ENCODE peak calls at places on chromosomes 11 and 22, in four cellular contexts. S is uterus, T is transverse colon, Q is right lobe of liver. U is an unnamed sample.

GRCh38 chr22:46012182-46012880 is 35.4 kb upstream of the WNT7B start:
- DNase-seq in S (peak), T (peak), Q (peak), U (no peak)

GRCh38 chr11:12050911-12051667 is 42.7 kb upstream of the DKK3 start:
- DNase-seq in S (no peak), T (no peak), Q (peak), U (no peak)

GRCh38 chr22:35411112-35411511 is 11.2 kb downstream of the MCM5 start:
- DNase-seq in S (no peak), T (peak), Q (no peak), U (no peak)

GRCh38 chr11:2770556-2771301 is 70.9 kb upstream of the KCNQ1OT1 start:
- DNase-seq in S (no peak), T (no peak), Q (peak), U (no peak)

GRCh38 chr22:35609261-35609660 is 7.9 kb downstream of the MB start:
- DNase-seq in S (no peak), T (no peak), Q (no peak), U (no peak)

GRCh38 chr11:69416123-69416475 is 65.4 kb upstream of the LINC01488 start:
- DNase-seq in S (no peak), T (no peak), Q (no peak), U (no peak)

GRCh38 chr11:75639752-75640151 is 29.1 kb downstream of the MAP6 start:
- DNase-seq in S (peak), T (peak), Q (peak), U (peak)

GRCh38 chr22:38172016-38172431 is 9.6 kb downstream of the PLA2G6 start:
- DNase-seq in S (no peak), T (no peak), Q (peak), U (no peak)

GRCh38 chr22:22463855-22464540 is 44.5 kb downstream of the ZNF280B start:
- DNase-seq in S (no peak), T (peak), Q (no peak), U (peak)

GRCh38 chr11:16895306-16895705 is 118.9 kb downstream of the PLEKHA7 start:
- DNase-seq in S (no peak), T (no peak), Q (no peak), U (no peak)

GRCh38 chr11:59761985-59762384 is 6.8 kb downstream of the STX3 start:
- DNase-seq in S (no peak), T (no peak), Q (no peak), U (no peak)

GRCh38 chr11:64604458-64605247 is 13.6 kb downstream of the SLC22A12 start:
- DNase-seq in S (no peak), T (no peak), Q (no peak), U (no peak)

GRCh38 chr11:70894566-70894965 is 357.8 kb downstream of the SHANK2 start:
- DNase-seq in S (no peak), T (no peak), Q (peak), U (no peak)

GRCh38 chr22:36536717-36537116 is 7.8 kb upstream of the EIF3D start:
- DNase-seq in S (no peak), T (no peak), Q (no peak), U (peak)

GRCh38 chr11:116070555-116070954 is 566.3 kb upstream of the CADM1 start:
- DNase-seq in S (no peak), T (no peak), Q (no peak), U (no peak)

GRCh38 chr11:126753990-126754389 is 246.6 kb downstream of the KIRREL3 start:
- DNase-seq in S (no peak), T (no peak), Q (no peak), U (no peak)

GRCh38 chr11:70705930-70706329 is 307.6 kb downstream of the CTTN start:
- DNase-seq in S (no peak), T (no peak), Q (no peak), U (no peak)

GRCh38 chr22:50306753-50307749 is at the start of gene PLXNB2:
- DNase-seq in S (peak), T (peak), Q (peak), U (peak)

GRCh38 chr11:64999478-64999877 is 2.7 kb upstream of the BATF2 start:
- DNase-seq in S (no peak), T (peak), Q (no peak), U (no peak)

GRCh38 chr11:88434333-88434976 is 96.9 kb upstream of the CTSC start:
- DNase-seq in S (no peak), T (no peak), Q (no peak), U (no peak)

GRCh38 chr11:118929496-118930151 is 3.9 kb upstream of the BCL9L start:
- DNase-seq in S (peak), T (peak), Q (peak), U (peak)

GRCh38 chr11:13009921-13010736 is 1.0 kb downstream of the RASSF10 start:
- DNase-seq in S (no peak), T (no peak), Q (peak), U (peak)

GRCh38 chr11:113562576-113562975 is 87.4 kb upstream of the DRD2 start:
- DNase-seq in S (no peak), T (no peak), Q (no peak), U (no peak)
- H3K4me3 ChIP-seq in S (no peak), T (no peak), Q (no peak), U (no peak)

DNA sequence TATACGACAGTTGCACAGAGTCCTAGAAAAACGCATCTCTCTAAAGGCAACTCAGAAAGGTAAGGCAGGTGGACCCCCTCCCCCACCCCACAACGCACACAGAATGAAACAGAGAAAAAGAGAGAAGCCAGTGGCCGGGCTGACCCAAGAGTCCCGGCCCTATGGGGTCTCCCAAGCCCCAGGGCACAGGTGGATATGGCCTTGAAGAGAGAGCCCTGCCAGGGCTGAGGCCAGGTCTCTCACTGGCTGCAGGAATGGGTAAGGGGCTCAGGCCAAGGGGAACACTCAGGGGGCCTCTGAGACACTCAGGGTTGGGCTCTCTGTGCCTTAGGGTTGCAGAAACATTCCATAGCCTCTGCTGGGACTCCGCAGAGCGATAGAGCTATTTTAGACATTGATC is 98.0 kb downstream of the PDE2A start:
- DNase-seq in S (no peak), T (no peak), Q (no peak), U (no peak)
- TF ChIP-seq CTCF in S (no peak), T (no peak), Q (no peak), U (no peak)

DNA sequence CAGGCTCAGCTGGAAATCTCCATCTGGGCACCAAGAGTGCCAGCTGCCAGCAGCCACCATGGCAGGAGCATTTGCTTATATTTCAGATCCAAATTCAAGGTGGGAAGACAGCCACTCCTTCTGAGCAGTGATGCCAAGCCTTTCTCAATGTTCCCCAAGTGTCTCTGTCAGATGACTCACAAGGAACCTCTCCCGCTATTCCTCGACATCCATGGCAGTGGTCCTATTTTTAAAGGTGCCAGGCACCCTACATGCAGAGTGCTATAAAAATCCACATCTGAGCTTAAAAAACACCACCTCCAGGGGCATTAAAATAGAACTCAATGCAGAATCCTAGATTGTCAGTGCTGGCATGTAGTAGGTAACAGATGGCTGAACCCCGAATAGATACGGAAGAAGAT is 112.1 kb downstream of the SLC1A2 start:
- DNase-seq in S (no peak), T (no peak), Q (no peak), U (no peak)
- TF ChIP-seq POLR2A in S (no peak), T (no peak), Q (no peak), U (no peak)

DNA sequence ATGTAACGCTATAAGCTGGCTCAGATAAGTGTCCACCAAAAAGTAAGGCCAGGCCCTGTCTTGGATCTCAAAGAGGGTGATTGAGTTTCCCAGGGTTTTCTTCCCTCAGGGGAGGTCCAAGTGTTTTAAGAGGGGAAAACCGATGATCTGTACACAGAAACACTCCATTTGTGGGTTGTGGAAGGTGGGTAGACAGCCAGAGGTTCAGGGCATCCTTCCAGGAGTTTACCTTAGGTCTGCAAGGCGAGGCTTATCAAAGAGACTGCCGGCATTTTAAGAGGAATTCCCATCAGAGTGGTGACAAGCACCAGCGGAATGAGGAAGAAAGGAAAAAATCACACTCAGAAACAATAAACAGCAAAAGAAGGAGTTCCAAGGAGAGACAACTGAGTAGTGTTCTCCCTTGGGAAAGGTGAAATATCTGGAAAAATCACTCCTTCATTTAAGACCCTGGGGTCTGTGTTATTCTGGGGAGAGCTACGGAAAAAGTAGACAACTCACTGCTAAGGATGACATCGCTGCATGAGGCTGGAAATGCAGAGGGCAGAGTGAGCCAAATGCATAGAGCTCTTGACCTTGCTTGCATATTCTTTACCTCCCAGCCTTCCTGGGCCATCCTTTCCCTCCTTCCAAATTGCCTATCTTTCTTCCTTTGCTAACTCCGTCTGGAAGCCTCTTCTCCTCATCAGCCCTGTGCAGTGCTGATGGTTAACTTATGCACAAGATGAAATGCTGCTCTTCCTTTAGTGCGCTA is 22.1 kb upstream of the MMP7 start:
- DNase-seq in S (no peak), T (no peak), Q (no peak), U (peak)
- H3K4me3 ChIP-seq in S (no peak), T (no peak), Q (no peak), U (no peak)

GRCh38 chr11:101323997-101324396 is 194.4 kb upstream of the PGR start:
- DNase-seq in S (no peak), T (no peak), Q (peak), U (no peak)
- TF ChIP-seq CTCF in S (no peak), T (no peak), Q (peak), U (no peak)

U was measured in thyroid gland.